ENCODE peak calls at places on chromosomes 5 and 9, in ten cellular contexts. V is activated CD4-positive, alpha-beta memory T cell treated with anti-CD3 and anti-CD28 coated beads for 36 hours; J is NCI-H774; Q is CD8-positive, alpha-beta memory T cell; A is SW 1271; G is OCI-LY7; T is stimulated activated CD4-positive, alpha-beta T cell treated with anti-CD3 and anti-CD28 coated beads, Interleukin-2, amount 100 ng/mL, for 48 hours; S is AG08396; N is HEK293T; I is psoas muscle. E is an unnamed sample.
A peak's percentile ranks its signal among the peaks of the same experiment; 100 is the strongest.

GRCh38 chr5:135544666-135545045 is 8.9 kb upstream of the NEUROG1 start:
- DNase-seq in G (no peak), J (no peak), N (no peak), A (no peak), V (no peak), I (no peak), S (no peak), T (no peak), Q (no peak), E (no peak)

GRCh38 chr5:139696894-139697658 is 48.9 kb downstream of the CXXC5 start:
- DNase-seq in T (no peak), A (no peak), N (no peak), S (peak; percentile 91), Q (no peak), I (peak; percentile 87), V (peak; percentile 42), J (no peak), G (no peak), E (peak; percentile 84)

GRCh38 chr5:82673460-82673859 is 395.3 kb upstream of the RPS23 start:
- DNase-seq in N (no peak), Q (no peak), V (no peak), I (no peak), S (no peak), T (no peak), G (no peak), J (no peak), A (no peak), E (no peak)

GRCh38 chr5:74542477-74542876 is 98.1 kb downstream of the ENC1 start:
- DNase-seq in T (no peak), Q (no peak), S (no peak), I (no peak), G (no peak), A (no peak), V (no peak), J (no peak), N (no peak), E (no peak)

GRCh38 chr9:122020398-122020797 is 72.7 kb downstream of the TTLL11 start:
- DNase-seq in A (no peak), N (no peak), T (no peak), V (no peak), G (no peak), J (no peak), S (no peak), Q (no peak), I (no peak), E (no peak)

GRCh38 chr9:116998305-116998704 is 311.2 kb downstream of the TRIM32 start:
- DNase-seq in G (peak; percentile 3), N (no peak), S (peak; percentile 12), T (no peak), I (no peak), Q (no peak), A (no peak), J (no peak), V (no peak), E (no peak)

GRCh38 chr5:106241409-106241808 is 1429.3 kb downstream of the EFNA5 start:
- DNase-seq in V (no peak), G (no peak), N (no peak), I (no peak), T (no peak), J (no peak), Q (no peak), A (no peak), S (no peak), E (no peak)

GRCh38 chr9:35818341-35818740 is 3.5 kb upstream of the HINT2 start:
- DNase-seq in V (no peak), I (no peak), S (no peak), G (no peak), A (no peak), T (no peak), J (no peak), Q (no peak), N (no peak), E (no peak)

GRCh38 chr9:76161546-76161945 is 232.7 kb downstream of the RFK start:
- DNase-seq in Q (no peak), A (no peak), I (no peak), J (no peak), S (peak; percentile 74), T (no peak), V (no peak), G (no peak), N (no peak), E (no peak)

GRCh38 chr5:85049020-85049419 is 664.3 kb upstream of the EDIL3 start:
- DNase-seq in S (peak; percentile 1), Q (peak; percentile 34), T (no peak), V (no peak), I (no peak), J (peak; percentile 13), N (peak; percentile 14), G (no peak), A (no peak), E (no peak)

GRCh38 chr9:38641985-38642864 is 21.8 kb upstream of the ANKRD18A start:
- DNase-seq in J (peak; percentile 9), A (no peak), T (no peak), N (peak; percentile 65), I (no peak), G (no peak), V (no peak), S (no peak), Q (no peak), E (no peak)

GRCh38 chr5:153718713-153719112 is 228.2 kb downstream of the GRIA1 start:
- DNase-seq in V (no peak), T (no peak), S (no peak), J (no peak), I (no peak), N (no peak), Q (no peak), A (no peak), G (no peak), E (no peak)

GRCh38 chr5:1824903-1825841 is 24.0 kb downstream of the NDUFS6 start:
- DNase-seq in A (no peak), J (no peak), I (no peak), N (no peak), G (no peak), V (no peak), T (no peak), S (no peak), Q (no peak), E (no peak)

GRCh38 chr9:98445576-98445975 is 190.1 kb upstream of the TBC1D2 start:
- DNase-seq in Q (no peak), G (no peak), N (no peak), S (no peak), V (no peak), J (no peak), T (no peak), I (no peak), A (no peak), E (no peak)

GRCh38 chr5:21919417-21920022 is 933.6 kb downstream of the CDH12 start:
- DNase-seq in S (peak; percentile 9), J (peak; percentile 25), Q (no peak), G (peak; percentile 45), V (no peak), A (peak; percentile 14), N (peak; percentile 46), I (no peak), T (no peak), E (no peak)

GRCh38 chr9:3894764-3895163 is 369.0 kb upstream of the RFX3 start:
- DNase-seq in T (no peak), G (no peak), V (no peak), A (no peak), S (peak; percentile 34), Q (no peak), J (no peak), I (no peak), N (no peak), E (no peak)

GRCh38 chr5:68922172-68922987 is 171.4 kb upstream of the SLC30A5 start:
- DNase-seq in A (no peak), S (no peak), V (no peak), T (no peak), N (no peak), I (no peak), J (no peak), G (no peak), Q (no peak), E (no peak)

GRCh38 chr5:58800410-58800809 is 217.5 kb downstream of the RAB3C start:
- DNase-seq in J (no peak), Q (no peak), G (no peak), S (no peak), T (no peak), N (no peak), V (no peak), A (no peak), I (no peak), E (no peak)

GRCh38 chr9:120464176-120464575 is 115.8 kb downstream of the CDK5RAP2 start:
- DNase-seq in T (no peak), G (no peak), J (no peak), V (no peak), I (no peak), S (no peak), N (no peak), Q (no peak), A (no peak), E (no peak)

GRCh38 chr5:53360811-53361210 is 119.6 kb upstream of the FST start:
- DNase-seq in S (peak; percentile 42), I (no peak), G (no peak), N (no peak), Q (no peak), J (no peak), V (no peak), A (peak; percentile 18), T (no peak), E (no peak)

GRCh38 chr9:90065851-90066250 is 461.0 kb downstream of the GADD45G start:
- DNase-seq in A (no peak), S (no peak), J (no peak), T (no peak), I (no peak), N (no peak), V (no peak), G (no peak), Q (no peak), E (no peak)

GRCh38 chr9:18605763-18606162 is 131.8 kb downstream of the ADAMTSL1 start:
- DNase-seq in I (peak; percentile 62), Q (no peak), V (no peak), A (no peak), G (no peak), T (no peak), N (no peak), S (peak; percentile 37), J (no peak), E (peak; percentile 23)

GRCh38 chr9:99889120-99889519 is 17.3 kb upstream of the STX17 start:
- DNase-seq in I (no peak), S (no peak), G (no peak), N (no peak), Q (no peak), J (no peak), T (no peak), V (no peak), A (no peak), E (no peak)

GRCh38 chr9:134631881-134632280 is 9.7 kb upstream of the COL5A1 start:
- DNase-seq in A (no peak), Q (no peak), N (no peak), I (peak; percentile 21), T (no peak), G (no peak), V (no peak), J (no peak), S (no peak), E (no peak)

GRCh38 chr5:173693670-173694069 is 77.2 kb upstream of the BOD1 start:
- DNase-seq in A (no peak), Q (no peak), J (no peak), N (no peak), V (no peak), T (no peak), S (no peak), G (no peak), I (no peak), E (no peak)

GRCh38 chr5:141763526-141763925 is 81.5 kb upstream of the ARAP3 start:
- DNase-seq in A (no peak), V (no peak), Q (no peak), I (no peak), J (no peak), N (no peak), S (no peak), T (no peak), G (no peak), E (no peak)

GRCh38 chr5:124093658-124094057 is 581.7 kb downstream of the CSNK1G3 start:
- DNase-seq in I (no peak), V (no peak), G (no peak), Q (no peak), N (no peak), S (no peak), J (no peak), T (no peak), A (no peak), E (no peak)

GRCh38 chr9:95181226-95181818 is 136.2 kb downstream of the FANCC start:
- DNase-seq in J (no peak), S (no peak), A (no peak), G (peak; percentile 39), Q (no peak), N (no peak), V (no peak), I (no peak), T (no peak), E (no peak)

E was measured in left ventricle myocardium inferior.